ENCODE peak calls at places on chromosomes 16 and 17, in four cellular contexts. I is sigmoid colon, H is esophagus muscularis mucosa, F is neural progenitor cell. J is an unnamed sample.

GRCh38 chr17:44959821-44960523 is 8.1 kb downstream of the C1QL1 start:
- DNase-seq in I (peak; percentile 61), F (no peak), H (no peak), J (no peak)

GRCh38 chr16:53726625-53727024 is 22.7 kb downstream of the FTO start:
- DNase-seq in H (no peak), F (peak; percentile 40), I (no peak), J (peak; percentile 40)

GRCh38 chr17:37643829-37644228 is 583 bp upstream of the DDX52 start:
- DNase-seq in I (no peak), H (no peak), F (peak; percentile 3), J (no peak)

GRCh38 chr16:48447940-48448536 is 62.8 kb upstream of the SIAH1 start:
- DNase-seq in F (no peak), I (peak; percentile 52), H (peak; percentile 90), J (no peak)

GRCh38 chr16:57045694-57046381 is 46.5 kb upstream of the CPNE2 start:
- DNase-seq in F (peak; percentile 82), H (no peak), I (peak; percentile 84), J (peak; percentile 69)

GRCh38 chr17:80203448-80204092 is 16.6 kb downstream of the SGSH start:
- DNase-seq in F (no peak), H (no peak), I (no peak), J (no peak)

GRCh38 chr17:41705271-41705991 is 6.7 kb upstream of the GAST start:
- DNase-seq in I (no peak), H (no peak), F (peak; percentile 63), J (no peak)

GRCh38 chr16:73018796-73019455 is 29.0 kb downstream of the ZFHX3 start:
- DNase-seq in I (peak; percentile 19), H (no peak), F (no peak), J (no peak)

GRCh38 chr17:73784015-73784603 is 139.9 kb upstream of the SDK2 start:
- DNase-seq in I (no peak), H (no peak), F (no peak), J (no peak)

GRCh38 chr16:15970743-15971434 is 21.5 kb downstream of the ABCC1 start:
- DNase-seq in I (no peak), F (no peak), H (no peak), J (no peak)

GRCh38 chr16:80233097-80233835 is 307.5 kb upstream of the DYNLRB2 start:
- DNase-seq in I (no peak), F (no peak), H (no peak), J (no peak)

GRCh38 chr16:60295451-60295850 is 1561.3 kb upstream of the GOT2 start:
- DNase-seq in I (no peak), F (no peak), H (no peak), J (no peak)

GRCh38 chr16:661184-661821 is 6.6 kb upstream of the RHOT2 start:
- DNase-seq in F (no peak), H (no peak), I (no peak), J (no peak)
- TF ChIP-seq CTCF in F (no peak), H (no peak), I (peak; percentile 41), J (no peak)

DNA sequence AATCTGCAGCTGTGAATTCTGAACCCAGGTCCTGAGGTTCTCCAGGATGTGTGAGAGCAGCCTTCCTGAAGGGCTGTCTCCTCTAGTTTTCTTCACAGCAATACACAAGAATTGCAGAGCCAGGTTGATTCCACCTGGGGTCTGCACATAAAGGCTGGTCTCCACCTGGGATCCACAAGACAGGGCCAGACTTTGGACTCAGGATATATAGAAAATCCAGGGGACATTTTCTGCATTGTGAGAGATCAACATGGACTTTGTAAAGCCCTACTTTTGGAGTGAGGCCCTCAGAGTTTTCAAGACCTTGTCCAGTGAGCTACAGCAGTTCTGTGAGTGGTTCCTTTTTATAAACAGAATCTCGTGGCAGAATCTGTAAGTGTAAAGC is 6.3 kb downstream of the ZNF267 start:
- DNase-seq in H (no peak), I (no peak), F (no peak), J (no peak)
- TF ChIP-seq CTCF in H (no peak), I (no peak), F (no peak), J (no peak)

GRCh38 chr16:24700549-24701392 is 28.7 kb upstream of the TNRC6A start:
- DNase-seq in F (no peak), I (peak; percentile 96), H (peak; percentile 96), J (no peak)
- TF ChIP-seq CTCF in F (no peak), I (no peak), H (peak; percentile 45), J (no peak)

DNA sequence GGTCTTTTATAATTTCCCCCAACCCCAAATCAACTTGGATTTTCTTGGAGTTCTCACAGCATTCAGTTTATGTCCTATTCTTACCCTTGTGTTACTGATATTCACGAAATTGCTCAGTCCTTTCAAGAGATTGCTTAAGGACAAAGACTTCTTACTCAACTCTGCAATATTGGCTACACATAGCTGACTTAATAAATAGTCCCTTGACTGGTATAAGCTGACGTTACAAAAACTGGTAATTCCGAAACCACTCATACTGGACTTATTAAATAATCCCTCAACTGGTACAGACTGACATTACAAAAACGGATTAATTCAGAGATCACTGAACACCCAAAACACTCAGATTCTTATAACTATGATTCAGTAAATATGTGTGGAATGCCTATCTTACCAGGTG is 860 bp downstream of the TIGD7 start:
- DNase-seq in H (no peak), F (no peak), I (no peak), J (no peak)
- TF ChIP-seq CTCF in H (no peak), F (no peak), I (no peak), J (no peak)

DNA sequence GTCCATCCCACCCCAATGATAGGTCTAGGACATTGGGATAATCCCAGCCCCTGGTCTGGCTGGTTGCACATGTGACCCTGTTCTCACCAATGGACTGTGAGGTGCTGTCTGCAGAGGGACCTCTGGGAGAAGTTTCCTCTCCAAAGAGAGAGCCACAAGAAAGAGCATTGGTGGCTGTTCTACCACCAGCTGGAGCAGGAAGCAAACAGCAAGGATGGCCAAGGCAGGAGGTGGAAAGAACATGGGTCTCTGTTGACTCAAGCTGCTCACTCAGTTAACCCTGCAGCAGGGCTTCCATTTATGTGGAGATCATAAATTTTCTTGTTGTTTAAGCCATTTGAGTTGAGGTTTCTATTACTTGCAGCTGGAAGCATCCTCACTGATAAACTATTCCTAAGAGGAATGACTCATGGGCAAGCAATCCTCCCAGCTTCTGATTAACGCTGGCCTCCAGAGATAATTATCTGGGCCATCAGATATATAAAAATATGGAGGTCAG is 52.5 kb downstream of the CYB5B start:
- DNase-seq in F (no peak), I (no peak), H (no peak), J (no peak)
- TF ChIP-seq CTCF in F (no peak), I (no peak), H (no peak), J (no peak)